ENCODE peak calls at places on chromosome 13, in six cellular contexts. B, T, P, V, C and K are unnamed samples.

GRCh38 chr13:51849145-51850101 is 4.4 kb upstream of the TMEM272 start:
- DNase-seq in B (no peak), T (peak; percentile 60), P (no peak), V (peak; percentile 48), C (peak; percentile 12), K (peak; percentile 12)

GRCh38 chr13:21583496-21583895 is 20.5 kb downstream of the MICU2 start:
- DNase-seq in B (no peak), T (no peak), P (no peak), V (peak; percentile 58), C (no peak), K (no peak)

GRCh38 chr13:31504918-31505317 is 234.4 kb upstream of the RXFP2 start:
- DNase-seq in B (no peak), T (no peak), P (no peak), V (no peak), C (no peak), K (no peak)

GRCh38 chr13:38735655-38736440 is 49.0 kb downstream of the FREM2 start:
- DNase-seq in B (no peak), T (no peak), P (no peak), V (no peak), C (peak; percentile 44), K (no peak)

GRCh38 chr13:41547253-41548000 is 90.1 kb downstream of the RGCC start:
- DNase-seq in B (no peak), T (no peak), P (no peak), V (peak; percentile 18), C (no peak), K (no peak)

GRCh38 chr13:98206946-98207345 is 29.9 kb upstream of the RNF113B start:
- DNase-seq in B (no peak), T (no peak), P (peak; percentile 24), V (peak; percentile 100), C (no peak), K (no peak)

GRCh38 chr13:44927953-44928352 is 61.3 kb downstream of the NUFIP1 start:
- DNase-seq in B (no peak), T (no peak), P (no peak), V (no peak), C (no peak), K (no peak)

GRCh38 chr13:43200736-43201135 is 177.3 kb downstream of the DNAJC15 start:
- DNase-seq in B (no peak), T (no peak), P (no peak), V (peak; percentile 3), C (no peak), K (no peak)

GRCh38 chr13:87093399-87093798 is 577.8 kb upstream of the SLITRK5 start:
- DNase-seq in B (no peak), T (no peak), P (no peak), V (peak; percentile 5), C (no peak), K (no peak)

GRCh38 chr13:106701810-106702341 is 133.9 kb upstream of the ARGLU1 start:
- DNase-seq in B (no peak), T (no peak), P (no peak), V (no peak), C (no peak), K (no peak)

GRCh38 chr13:99067160-99067985 is 89.5 kb upstream of the DOCK9 start:
- DNase-seq in B (no peak), T (no peak), P (peak; percentile 57), V (peak; percentile 94), C (no peak), K (no peak)

GRCh38 chr13:24654741-24655140 is 25.5 kb upstream of the ATP12A start:
- DNase-seq in B (no peak), T (no peak), P (no peak), V (peak; percentile 27), C (no peak), K (no peak)

GRCh38 chr13:79155883-79156282 is 250.2 kb downstream of the RBM26 start:
- DNase-seq in B (no peak), T (no peak), P (no peak), V (no peak), C (no peak), K (no peak)

GRCh38 chr13:51811920-51812328 is 8.0 kb upstream of the DHRS12 start:
- DNase-seq in B (no peak), T (peak; percentile 54), P (no peak), V (no peak), C (no peak), K (no peak)

GRCh38 chr13:85724554-85725432 is 74.4 kb downstream of the SLITRK6 start:
- DNase-seq in B (no peak), T (no peak), P (no peak), V (no peak), C (peak; percentile 73), K (no peak)

GRCh38 chr13:47146136-47146535 is 249.3 kb upstream of the HTR2A start:
- DNase-seq in B (no peak), T (no peak), P (no peak), V (peak; percentile 83), C (no peak), K (no peak)

GRCh38 chr13:33186851-33187250 is 98.7 kb downstream of the STARD13 start:
- DNase-seq in B (no peak), T (no peak), P (no peak), V (peak; percentile 94), C (no peak), K (no peak)

GRCh38 chr13:76512676-76513277 is 373.4 kb downstream of the KCTD12 start:
- DNase-seq in B (no peak), T (no peak), P (peak; percentile 67), V (peak; percentile 95), C (peak; percentile 56), K (no peak)

GRCh38 chr13:50840327-50840726 is 3.2 kb downstream of the DLEU7 start:
- DNase-seq in B (no peak), T (no peak), P (no peak), V (no peak), C (no peak), K (no peak)

GRCh38 chr13:45331123-45331619 is 9.8 kb downstream of the TPT1 start:
- DNase-seq in B (no peak), T (no peak), P (no peak), V (no peak), C (no peak), K (no peak)

GRCh38 chr13:27704681-27705080 is 83.0 kb downstream of the POLR1D start:
- DNase-seq in B (no peak), T (no peak), P (no peak), V (no peak), C (no peak), K (no peak)

GRCh38 chr13:109415057-109415456 is 371.3 kb downstream of the IRS2 start:
- DNase-seq in B (no peak), T (no peak), P (no peak), V (no peak), C (no peak), K (no peak)

GRCh38 chr13:77740931-77741586 is 43.6 kb downstream of the SLAIN1 start:
- DNase-seq in B (no peak), T (no peak), P (no peak), V (no peak), C (no peak), K (no peak)

GRCh38 chr13:114108141-114108761 is 24.2 kb downstream of the RASA3 start:
- DNase-seq in B (no peak), T (no peak), P (no peak), V (no peak), C (no peak), K (no peak)

GRCh38 chr13:112244061-112244460 is 132.1 kb upstream of the SPACA7 start:
- DNase-seq in B (no peak), T (no peak), P (no peak), V (no peak), C (no peak), K (no peak)

GRCh38 chr13:74574964-74575728 is 440.9 kb upstream of the KLF12 start:
- DNase-seq in B (no peak), T (no peak), P (no peak), V (no peak), C (no peak), K (no peak)

GRCh38 chr13:77776704-77777103 is 79.2 kb downstream of the SLAIN1 start:
- DNase-seq in B (no peak), T (no peak), P (no peak), V (no peak), C (no peak), K (no peak)